ENCODE peak calls at places on chromosomes 4 and X, in eight cellular contexts. N is adrenal gland, O is H4, X is NCI-H1436, B is G401, L is non-pigmented ciliary epithelial cell, V is left ventricle myocardium inferior, I is left lung. R is an unnamed sample.

GRCh38 chr4:89273741-89274141 is 33.9 kb downstream of the GPRIN3 start:
- DNase-seq in N (no peak), O (no peak), X (no peak), B (no peak), L (no peak), V (no peak), I (no peak), R (no peak)

GRCh38 chr4:176034498-176034897 is 31.1 kb upstream of the WDR17 start:
- DNase-seq in N (peak), O (peak), X (peak), B (peak), L (peak), V (no peak), I (no peak), R (no peak)

GRCh38 chr4:124635331-124635730 is 77.2 kb downstream of the ANKRD50 start:
- DNase-seq in N (no peak), O (no peak), X (no peak), B (no peak), L (no peak), V (no peak), I (no peak), R (no peak)

GRCh38 chr4:141402696-141403095 is 182.0 kb downstream of the ZNF330 start:
- DNase-seq in N (no peak), O (no peak), X (no peak), B (no peak), L (no peak), V (no peak), I (no peak), R (no peak)

GRCh38 chr4:142600952-142601351 is 245.1 kb downstream of the INPP4B start:
- DNase-seq in N (no peak), O (no peak), X (no peak), B (no peak), L (no peak), V (no peak), I (no peak), R (no peak)

GRCh38 chr4:52931238-52931637 is 69.1 kb downstream of the RASL11B start:
- DNase-seq in N (no peak), O (no peak), X (no peak), B (no peak), L (no peak), V (no peak), I (no peak), R (peak)

GRCh38 chr4:180437601-180438000 is 1805.6 kb upstream of the TENM3 start:
- DNase-seq in N (no peak), O (no peak), X (no peak), B (no peak), L (no peak), V (no peak), I (no peak), R (no peak)

GRCh38 chr4:174394915-174395314 is 111.2 kb downstream of the CEP44 start:
- DNase-seq in N (no peak), O (no peak), X (no peak), B (no peak), L (peak), V (no peak), I (no peak), R (no peak)

GRCh38 chr4:1109332-1109731 is 4.0 kb downstream of the RNF212 start:
- DNase-seq in N (no peak), O (no peak), X (no peak), B (no peak), L (no peak), V (no peak), I (no peak), R (no peak)

GRCh38 chr4:95190751-95191436 is 357.9 kb downstream of the UNC5C start:
- DNase-seq in N (no peak), O (no peak), X (no peak), B (no peak), L (no peak), V (no peak), I (no peak), R (no peak)

GRCh38 chrX:150690126-150690525 is 3.1 kb upstream of the MTMR1 start:
- DNase-seq in N (peak), O (peak), X (no peak), B (no peak), L (peak), V (no peak), I (no peak), R (no peak)

R was measured in NCI-H774.